ENCODE peak calls at places on chromosomes 5 and 9, in six cellular contexts. Q is AG09309, J is Caco-2, X is esophagus squamous epithelium, O is HL-60, N is cardiac fibroblast. Z is an unnamed sample.

GRCh38 chr9:126049088-126049487 is 277.5 kb upstream of the MVB12B start:
- DNase-seq in N (no peak), X (no peak), O (no peak), Q (no peak), J (no peak), Z (no peak)

GRCh38 chr9:5832093-5832542 is 799 bp downstream of the ERMP1 start:
- DNase-seq in Q (no peak), X (no peak), O (peak; percentile 58), N (no peak), J (no peak), Z (no peak)

GRCh38 chr9:105484226-105484625 is 36.4 kb downstream of the FSD1L start:
- DNase-seq in O (no peak), Q (no peak), N (no peak), X (no peak), J (no peak), Z (no peak)

GRCh38 chr9:91036826-91037510 is 235.3 kb downstream of the SYK start:
- DNase-seq in N (peak; percentile 93), J (peak; percentile 77), X (peak; percentile 39), O (peak; percentile 84), Q (peak; percentile 75), Z (peak; percentile 66)

GRCh38 chr9:37839491-37840461 is 39.2 kb downstream of the DCAF10 start:
- DNase-seq in Q (no peak), O (no peak), J (no peak), X (no peak), N (peak; percentile 46), Z (peak; percentile 34)

GRCh38 chr5:179154991-179155955 is 95.1 kb downstream of the ZNF354C start:
- DNase-seq in O (no peak), N (no peak), J (no peak), X (no peak), Q (no peak), Z (no peak)

GRCh38 chr9:14960881-14961280 is 50.7 kb upstream of the FREM1 start:
- DNase-seq in O (no peak), X (no peak), Q (no peak), N (peak; percentile 3), J (no peak), Z (peak; percentile 62)

GRCh38 chr9:21465859-21466518 is 16.1 kb downstream of the IFNE start:
- DNase-seq in O (peak; percentile 16), N (peak; percentile 82), J (peak; percentile 56), X (no peak), Q (peak; percentile 32), Z (peak; percentile 46)

GRCh38 chr9:114372971-114373591 is 14.7 kb downstream of the AKNA start:
- DNase-seq in J (no peak), N (no peak), X (peak; percentile 63), Q (no peak), O (peak; percentile 100), Z (no peak)

GRCh38 chr9:14769235-14769580 is 46.7 kb upstream of the CER1 start:
- DNase-seq in X (no peak), J (peak; percentile 4), O (peak; percentile 1), N (peak; percentile 55), Q (no peak), Z (peak; percentile 65)

GRCh38 chr5:149837680-149838269 is 106.8 kb downstream of the PDE6A start:
- DNase-seq in N (peak; percentile 80), J (peak; percentile 83), Q (peak; percentile 14), O (peak; percentile 76), X (no peak), Z (peak; percentile 80)

GRCh38 chr5:125026900-125027731 is 280.7 kb upstream of the ZNF608 start:
- DNase-seq in N (peak; percentile 47), Q (no peak), J (peak; percentile 70), O (no peak), X (no peak), Z (peak; percentile 94)

GRCh38 chr5:165161204-165161603 is 1655.8 kb downstream of the MAT2B start:
- DNase-seq in N (no peak), O (no peak), Q (no peak), X (no peak), J (peak; percentile 37), Z (no peak)

GRCh38 chr5:172078726-172079345 is 72.4 kb upstream of the FBXW11 start:
- DNase-seq in N (no peak), Q (no peak), X (no peak), J (no peak), O (peak; percentile 61), Z (no peak)

GRCh38 chr5:111774525-111774924 is 17.5 kb upstream of the NREP start:
- DNase-seq in X (no peak), Q (no peak), J (no peak), N (peak; percentile 63), O (peak; percentile 82), Z (peak; percentile 35)

GRCh38 chr5:78515665-78516064 is 132.9 kb downstream of the LHFPL2 start:
- DNase-seq in J (no peak), O (no peak), Q (no peak), X (no peak), N (no peak), Z (no peak)

GRCh38 chr9:88651682-88652633 is 117.0 kb downstream of the NXNL2 start:
- DNase-seq in X (no peak), Q (peak; percentile 97), J (no peak), O (no peak), N (peak; percentile 98), Z (peak; percentile 94)

GRCh38 chr5:9151671-9152427 is 394.0 kb downstream of the SEMA5A start:
- DNase-seq in J (no peak), O (no peak), Q (no peak), N (no peak), X (no peak), Z (no peak)

GRCh38 chr5:125011419-125011818 is 265.0 kb upstream of the ZNF608 start:
- DNase-seq in N (no peak), J (peak; percentile 81), Q (no peak), O (no peak), X (no peak), Z (no peak)

GRCh38 chr9:127758843-127759242 is 19.6 kb downstream of the SH2D3C start:
- DNase-seq in J (no peak), X (no peak), Q (no peak), O (no peak), N (no peak), Z (no peak)

GRCh38 chr9:127761061-127761460 is 17.4 kb downstream of the SH2D3C start:
- DNase-seq in X (no peak), N (no peak), J (no peak), Q (no peak), O (no peak), Z (no peak)

GRCh38 chr9:127762111-127762676 is 16.3 kb downstream of the SH2D3C start:
- DNase-seq in N (no peak), J (no peak), Q (no peak), O (peak; percentile 72), X (no peak), Z (no peak)

GRCh38 chr9:127763918-127764384 is 14.5 kb downstream of the SH2D3C start:
- DNase-seq in N (peak; percentile 36), X (no peak), Q (no peak), J (no peak), O (peak; percentile 51), Z (no peak)

GRCh38 chr9:127761491-127761904 is 17.0 kb downstream of the SH2D3C start:
- DNase-seq in N (no peak), J (no peak), X (no peak), Q (no peak), O (no peak), Z (no peak)
- H3K4me3 ChIP-seq in N (no peak overlapping the region), J (no peak overlapping the region), X (no peak overlapping the region), Q (no peak overlapping the region), O (no peak overlapping the region), Z (no peak overlapping the region)

DNA sequence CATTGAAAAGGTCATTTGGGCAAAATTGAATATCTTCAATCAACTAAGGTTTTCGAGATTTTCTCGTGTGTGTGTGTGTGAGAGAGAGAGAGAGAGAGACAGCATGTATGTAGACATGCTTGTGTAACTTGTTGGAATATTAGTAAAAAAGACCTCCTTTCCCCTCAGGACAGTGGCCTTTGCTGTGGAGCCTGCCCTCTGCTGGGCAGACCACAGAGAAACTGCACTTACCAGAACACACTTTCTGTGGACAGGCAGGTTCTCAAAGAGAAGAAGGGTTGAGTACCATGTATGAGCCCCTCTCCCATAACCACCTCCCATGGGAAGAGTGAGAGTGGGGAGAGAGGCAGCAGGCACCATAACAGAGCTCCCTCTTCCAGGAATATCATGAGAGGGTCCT is 45.6 kb downstream of the CFAP90 start:
- DNase-seq in O (peak; percentile 4), N (peak; percentile 4), Q (no peak), J (peak; percentile 5), X (no peak), Z (no peak)
- TF ChIP-seq CTCF in O (no peak), N (no peak), Q (peak; percentile 18), J (peak; percentile 49), X (no peak), Z (no peak)

GRCh38 chr9:127698386-127698785 is 8.4 kb upstream of the CFAP157 start:
- DNase-seq in J (no peak), Q (no peak), O (no peak), N (no peak), X (no peak), Z (no peak)

GRCh38 chr9:127700140-127700539 is 6.6 kb upstream of the CFAP157 start:
- DNase-seq in J (no peak), X (no peak), Q (no peak), O (no peak), N (no peak), Z (no peak)

GRCh38 chr9:127700594-127701255 is 6.1 kb upstream of the CFAP157 start:
- DNase-seq in J (no peak), Q (no peak), O (no peak), X (no peak), N (no peak), Z (no peak)

GRCh38 chr9:127697575-127697974 is 9.2 kb upstream of the CFAP157 start:
- DNase-seq in J (no peak), O (no peak), X (no peak), Q (no peak), N (no peak), Z (no peak)

DNA sequence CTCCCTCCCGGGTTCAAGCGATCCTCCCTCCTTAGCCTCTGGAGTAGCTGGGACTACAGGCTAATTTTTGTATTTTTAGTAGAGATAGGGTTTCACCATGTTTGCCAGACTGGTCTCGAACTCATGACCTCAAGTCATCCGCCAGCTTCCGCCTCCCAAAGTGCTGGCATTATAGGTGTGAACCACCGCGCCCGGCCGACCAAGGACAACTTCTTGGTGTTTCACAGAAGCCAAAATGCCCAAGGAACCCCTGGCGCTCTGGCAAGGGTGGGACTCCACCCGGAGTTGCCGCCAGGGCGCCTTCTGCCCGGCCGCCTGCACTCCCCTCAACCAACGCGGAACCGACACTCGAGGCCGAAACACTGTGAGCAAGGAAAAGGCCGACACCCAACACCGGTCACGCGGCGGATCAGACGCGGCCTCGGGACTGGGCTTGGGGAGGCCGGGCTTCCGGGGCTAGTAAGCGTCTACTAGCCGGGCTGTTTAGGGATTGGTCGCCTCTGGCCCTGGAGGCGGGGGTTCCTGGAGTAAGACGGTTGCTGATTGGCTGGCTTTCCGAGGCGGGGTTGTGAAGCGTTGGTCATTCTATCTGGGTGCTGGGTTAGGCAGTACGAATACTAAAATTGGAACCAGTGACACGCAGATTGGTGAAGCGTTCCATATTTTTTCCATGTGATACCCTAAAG is 7.7 kb upstream of the CFAP157 start:
- DNase-seq in J (peak; percentile 97), N (peak; percentile 99), O (no peak), Q (peak; percentile 90), X (peak; percentile 84), Z (peak; percentile 98)
- H3K4me3 ChIP-seq in J (peak overlapping the region; percentile 57), N (peak overlapping the region; percentile 26), O (no peak overlapping the region), Q (peak overlapping the region; percentile 38), X (no peak overlapping the region), Z (peak overlapping the region; percentile 39)

DNA sequence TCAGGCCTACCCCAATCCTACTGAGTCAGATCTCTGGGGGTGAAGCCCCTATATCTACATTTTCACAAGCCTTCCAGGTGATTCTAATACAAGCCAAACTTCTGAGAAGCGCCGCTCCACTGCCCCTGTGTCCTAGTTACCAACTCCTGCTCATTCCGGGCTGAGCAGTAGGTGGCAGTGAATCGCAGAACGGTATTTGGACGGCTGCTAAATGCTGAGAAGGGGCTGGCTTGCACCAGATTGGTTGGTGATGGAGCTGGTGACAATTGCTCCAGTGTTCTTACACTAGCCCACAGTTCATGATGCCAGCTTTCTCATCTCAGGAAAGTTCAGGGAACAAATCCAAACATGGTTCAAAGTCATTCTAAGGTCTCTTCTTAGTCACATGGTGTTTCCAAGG is 31.1 kb upstream of the FGF1 start:
- DNase-seq in O (peak; percentile 63), N (peak; percentile 62), Q (no peak), J (peak; percentile 60), X (no peak), Z (peak; percentile 66)
- TF ChIP-seq CTCF in O (peak; percentile 55), N (peak; percentile 61), Q (peak; percentile 76), J (peak; percentile 72), X (peak; percentile 32), Z (peak; percentile 77)